ENCODE peak calls at places on chromosomes 6 and 20, in five cellular contexts. D is NCI-H1436; Y is CD4-positive, alpha-beta memory T cell; G is left colon; U is Right ventricle myocardium superior. Q is an unnamed sample.

GRCh38 chr6:163790296-163790840 is 375.9 kb downstream of the QKI start:
- DNase-seq in D (no peak), Y (no peak), G (no peak), U (no peak), Q (no peak)

GRCh38 chr20:63467294-63468083 is 5.0 kb downstream of the KCNQ2 start:
- DNase-seq in D (no peak), Y (no peak), G (no peak), U (no peak), Q (no peak)

GRCh38 chr6:119133400-119133799 is 54.9 kb upstream of the FAM184A start:
- DNase-seq in D (no peak), Y (no peak), G (no peak), U (no peak), Q (no peak)

GRCh38 chr20:18430172-18430826 is 36.5 kb downstream of the DZANK1 start:
- DNase-seq in D (no peak), Y (no peak), G (no peak), U (no peak), Q (peak; percentile 34)

GRCh38 chr6:63677282-63677681 is 41.7 kb downstream of the PHF3 start:
- DNase-seq in D (no peak), Y (no peak), G (no peak), U (no peak), Q (no peak)

GRCh38 chr6:101668496-101668895 is 275.0 kb downstream of the GRIK2 start:
- DNase-seq in D (no peak), Y (no peak), G (no peak), U (no peak), Q (no peak)

GRCh38 chr20:23200413-23200812 is 114.3 kb upstream of the CD93 start:
- DNase-seq in D (no peak), Y (no peak), G (no peak), U (no peak), Q (no peak)

GRCh38 chr6:278494-278893 is 13.8 kb upstream of the DUSP22 start:
- DNase-seq in D (no peak), Y (no peak), G (no peak), U (no peak), Q (no peak)

GRCh38 chr6:7725849-7726415 is at the start of gene BMP6:
- DNase-seq in D (peak; percentile 79), Y (peak; percentile 40), G (peak; percentile 86), U (peak; percentile 94), Q (peak; percentile 65)

GRCh38 chr20:32858189-32858588 is 534 bp upstream of the EFCAB8 start:
- DNase-seq in D (no peak), Y (no peak), G (no peak), U (no peak), Q (no peak)

GRCh38 chr6:23176883-23177282 is 607.5 kb downstream of the HDGFL1 start:
- DNase-seq in D (no peak), Y (no peak), G (no peak), U (peak; percentile 33), Q (no peak)

GRCh38 chr20:56828402-56828801 is 199.3 kb downstream of the TFAP2C start:
- DNase-seq in D (no peak), Y (no peak), G (no peak), U (no peak), Q (no peak)

GRCh38 chr20:2946988-2947961 is 74.0 kb downstream of the PTPRA start:
- DNase-seq in D (no peak), Y (no peak), G (no peak), U (no peak), Q (peak; percentile 25)

Q was measured in LNCaP clone FGC.